ENCODE peak calls at places on chromosomes 5 and 9, in nine cellular contexts. One of them, this sample, is unnamed.

GRCh38 chr9:134621558-134622110 is 20.0 kb upstream of the COL5A1 start:
- DNase-seq in naive thymus-derived CD4-positive, alpha-beta T cell: no peak
- DNase-seq in KG1: no peak
- DNase-seq in posterior vena cava: peak; percentile 58
- DNase-seq in NCI-H460: no peak
- DNase-seq in activated naive CD4-positive, alpha-beta T cell: no peak
- DNase-seq in naive thymus-derived CD8-positive, alpha-beta T cell: no peak
- DNase-seq in lower leg skin: no peak
- DNase-seq in aorta: peak; percentile 33
- DNase-seq in this sample: no peak

GRCh38 chr5:140253985-140254384 is 48.9 kb downstream of the PFDN1 start:
- DNase-seq in aorta: peak; percentile 59
- DNase-seq in naive thymus-derived CD8-positive, alpha-beta T cell: no peak
- DNase-seq in KG1: no peak
- DNase-seq in NCI-H460: peak; percentile 46
- DNase-seq in activated naive CD4-positive, alpha-beta T cell: no peak
- DNase-seq in lower leg skin: no peak
- DNase-seq in posterior vena cava: no peak
- DNase-seq in naive thymus-derived CD4-positive, alpha-beta T cell: no peak
- DNase-seq in this sample: no peak

GRCh38 chr5:53884411-53884810 is 324.0 kb downstream of the NDUFS4 start:
- DNase-seq in posterior vena cava: no peak
- DNase-seq in naive thymus-derived CD8-positive, alpha-beta T cell: no peak
- DNase-seq in activated naive CD4-positive, alpha-beta T cell: no peak
- DNase-seq in NCI-H460: no peak
- DNase-seq in KG1: no peak
- DNase-seq in aorta: no peak
- DNase-seq in lower leg skin: no peak
- DNase-seq in naive thymus-derived CD4-positive, alpha-beta T cell: no peak
- DNase-seq in this sample: no peak

GRCh38 chr5:33650911-33651310 is 210.1 kb downstream of the TARS1 start:
- DNase-seq in NCI-H460: no peak
- DNase-seq in aorta: no peak
- DNase-seq in posterior vena cava: no peak
- DNase-seq in KG1: no peak
- DNase-seq in naive thymus-derived CD8-positive, alpha-beta T cell: no peak
- DNase-seq in naive thymus-derived CD4-positive, alpha-beta T cell: no peak
- DNase-seq in lower leg skin: no peak
- DNase-seq in activated naive CD4-positive, alpha-beta T cell: no peak
- DNase-seq in this sample: no peak

GRCh38 chr9:135048046-135048757 is 39.3 kb upstream of the OLFM1 start:
- DNase-seq in KG1: no peak
- DNase-seq in naive thymus-derived CD4-positive, alpha-beta T cell: no peak
- DNase-seq in NCI-H460: no peak
- DNase-seq in activated naive CD4-positive, alpha-beta T cell: no peak
- DNase-seq in aorta: no peak
- DNase-seq in naive thymus-derived CD8-positive, alpha-beta T cell: no peak
- DNase-seq in lower leg skin: no peak
- DNase-seq in posterior vena cava: peak; percentile 64
- DNase-seq in this sample: no peak

GRCh38 chr5:10750909-10751308 is 10.1 kb downstream of the DAP start:
- DNase-seq in naive thymus-derived CD4-positive, alpha-beta T cell: no peak
- DNase-seq in KG1: no peak
- DNase-seq in naive thymus-derived CD8-positive, alpha-beta T cell: no peak
- DNase-seq in activated naive CD4-positive, alpha-beta T cell: no peak
- DNase-seq in posterior vena cava: no peak
- DNase-seq in NCI-H460: no peak
- DNase-seq in aorta: no peak
- DNase-seq in lower leg skin: no peak
- DNase-seq in this sample: no peak

GRCh38 chr5:2105141-2105540 is 222.4 kb upstream of the IRX4 start:
- DNase-seq in NCI-H460: no peak
- DNase-seq in naive thymus-derived CD8-positive, alpha-beta T cell: no peak
- DNase-seq in lower leg skin: no peak
- DNase-seq in activated naive CD4-positive, alpha-beta T cell: no peak
- DNase-seq in naive thymus-derived CD4-positive, alpha-beta T cell: no peak
- DNase-seq in KG1: no peak
- DNase-seq in aorta: no peak
- DNase-seq in posterior vena cava: peak; percentile 74
- DNase-seq in this sample: no peak

GRCh38 chr5:129027260-129027659 is 62.0 kb downstream of the SLC27A6 start:
- DNase-seq in activated naive CD4-positive, alpha-beta T cell: no peak
- DNase-seq in KG1: no peak
- DNase-seq in naive thymus-derived CD4-positive, alpha-beta T cell: no peak
- DNase-seq in posterior vena cava: no peak
- DNase-seq in aorta: no peak
- DNase-seq in NCI-H460: no peak
- DNase-seq in lower leg skin: no peak
- DNase-seq in naive thymus-derived CD8-positive, alpha-beta T cell: no peak
- DNase-seq in this sample: no peak

GRCh38 chr9:37187269-37187668 is 66.9 kb downstream of the ZCCHC7 start:
- DNase-seq in aorta: no peak
- DNase-seq in posterior vena cava: no peak
- DNase-seq in activated naive CD4-positive, alpha-beta T cell: no peak
- DNase-seq in NCI-H460: no peak
- DNase-seq in naive thymus-derived CD4-positive, alpha-beta T cell: no peak
- DNase-seq in naive thymus-derived CD8-positive, alpha-beta T cell: no peak
- DNase-seq in lower leg skin: no peak
- DNase-seq in KG1: no peak
- DNase-seq in this sample: no peak

GRCh38 chr9:15142903-15143534 is 164.0 kb downstream of the TTC39B start:
- DNase-seq in activated naive CD4-positive, alpha-beta T cell: no peak
- DNase-seq in naive thymus-derived CD4-positive, alpha-beta T cell: peak; percentile 28
- DNase-seq in NCI-H460: peak; percentile 27
- DNase-seq in lower leg skin: no peak
- DNase-seq in naive thymus-derived CD8-positive, alpha-beta T cell: no peak
- DNase-seq in aorta: no peak
- DNase-seq in KG1: peak; percentile 10
- DNase-seq in posterior vena cava: no peak
- DNase-seq in this sample: peak; percentile 65

GRCh38 chr5:172715421-172715780 is 55.6 kb downstream of the DUSP1 start:
- DNase-seq in activated naive CD4-positive, alpha-beta T cell: no peak
- DNase-seq in lower leg skin: no peak
- DNase-seq in NCI-H460: no peak
- DNase-seq in naive thymus-derived CD4-positive, alpha-beta T cell: no peak
- DNase-seq in posterior vena cava: peak; percentile 29
- DNase-seq in naive thymus-derived CD8-positive, alpha-beta T cell: no peak
- DNase-seq in KG1: no peak
- DNase-seq in aorta: peak; percentile 41
- DNase-seq in this sample: no peak